ENCODE peak calls at places on chromosomes 16 and 17, in ten cellular contexts. M is uterus; X is CD4-positive, alpha-beta memory T cell; J is GM03348; L is RWPE1; Y is T-cell; K is NCI-H2029 treated with DMSO at 0.1 percent for 48 hours; N is stimulated activated CD8-positive, alpha-beta memory T cell treated with anti-CD3 and anti-CD28 coated beads, Interleukin-7, amount 100 ng/mL, for 1 hour; Z is amygdala; B is GM18507. P is an unnamed sample.

GRCh38 chr17:76137026-76137350 is 4.1 kb downstream of the FOXJ1 start:
- DNase-seq in M (no peak), X (no peak), J (no peak), L (no peak), Y (no peak), K (no peak), N (no peak), Z (no peak), B (no peak), P (no peak)

GRCh38 chr16:84459517-84459894 is 45.0 kb downstream of the MEAK7 start:
- DNase-seq in M (no peak), X (no peak), J (no peak), L (no peak), Y (no peak), K (no peak), N (no peak), Z (no peak), B (no peak), P (no peak)

GRCh38 chr17:17067277-17067676 is 25.0 kb downstream of the MPRIP start:
- DNase-seq in M (no peak), X (no peak), J (peak), L (no peak), Y (no peak), K (no peak), N (no peak), Z (no peak), B (no peak), P (peak)

GRCh38 chr16:24138024-24138423 is 118.1 kb upstream of the CACNG3 start:
- DNase-seq in M (no peak), X (no peak), J (no peak), L (no peak), Y (no peak), K (no peak), N (no peak), Z (no peak), B (no peak), P (no peak)

GRCh38 chr17:31598388-31598760 is 206.9 kb downstream of the RAB11FIP4 start:
- DNase-seq in M (no peak), X (no peak), J (no peak), L (no peak), Y (no peak), K (no peak), N (no peak), Z (no peak), B (no peak), P (no peak)

GRCh38 chr17:55410722-55411462 is 10.7 kb downstream of the MMD start:
- DNase-seq in M (no peak), X (no peak), J (no peak), L (no peak), Y (no peak), K (peak), N (no peak), Z (no peak), B (no peak), P (no peak)

GRCh38 chr17:49748791-49749190 is 15.1 kb downstream of the FAM117A start:
- DNase-seq in M (no peak), X (peak), J (no peak), L (no peak), Y (peak), K (no peak), N (no peak), Z (no peak), B (peak), P (no peak)

GRCh38 chr17:80146121-80147034 is 550 bp downstream of the EIF4A3 start:
- DNase-seq in M (no peak), X (no peak), J (peak), L (no peak), Y (no peak), K (peak), N (no peak), Z (no peak), B (no peak), P (no peak)

GRCh38 chr17:79066963-79067362 is 7.7 kb upstream of the ENGASE start:
- DNase-seq in M (no peak), X (no peak), J (no peak), L (no peak), Y (no peak), K (no peak), N (no peak), Z (no peak), B (no peak), P (no peak)

GRCh38 chr16:8694795-8695194 is 20.4 kb downstream of the ABAT start:
- DNase-seq in M (no peak), X (no peak), J (no peak), L (no peak), Y (no peak), K (no peak), N (no peak), Z (no peak), B (no peak), P (no peak)

GRCh38 chr16:69329369-69330285 is 761 bp downstream of the PDF start:
- DNase-seq in M (peak), X (peak), J (peak), L (no peak), Y (peak), K (no peak), N (no peak), Z (no peak), B (peak), P (no peak)

GRCh38 chr17:14301761-14302401 is 1.0 kb downstream of the HS3ST3B1 start:
- DNase-seq in M (peak), X (peak), J (peak), L (no peak), Y (peak), K (no peak), N (no peak), Z (no peak), B (no peak), P (peak)

GRCh38 chr17:81258292-81258691 is 19.2 kb downstream of the NDUFAF8 start:
- DNase-seq in M (no peak), X (no peak), J (no peak), L (no peak), Y (no peak), K (no peak), N (no peak), Z (no peak), B (no peak), P (no peak)

GRCh38 chr16:55232822-55233221 is 91.2 kb upstream of the IRX6 start:
- DNase-seq in M (no peak), X (no peak), J (no peak), L (no peak), Y (no peak), K (no peak), N (no peak), Z (no peak), B (no peak), P (no peak)

GRCh38 chr17:7887038-7887481 is 1.5 kb upstream of the CHD3 start:
- DNase-seq in M (no peak), X (no peak), J (no peak), L (no peak), Y (no peak), K (peak), N (no peak), Z (no peak), B (no peak), P (no peak)

GRCh38 chr17:2952174-2952845 is 111.1 kb downstream of the OR1D5 start:
- DNase-seq in M (no peak), X (no peak), J (no peak), L (no peak), Y (no peak), K (no peak), N (no peak), Z (no peak), B (no peak), P (no peak)

GRCh38 chr16:82638095-82638798 is 11.5 kb downstream of the CDH13 start:
- DNase-seq in M (no peak), X (no peak), J (peak), L (peak), Y (no peak), K (no peak), N (no peak), Z (no peak), B (no peak), P (peak)

GRCh38 chr16:88515405-88515804 is 54.8 kb upstream of the ZC3H18 start:
- DNase-seq in M (no peak), X (no peak), J (no peak), L (no peak), Y (no peak), K (no peak), N (no peak), Z (no peak), B (no peak), P (no peak)

GRCh38 chr16:82157836-82158235 is 12.2 kb downstream of the MPHOSPH6 start:
- DNase-seq in M (no peak), X (no peak), J (peak), L (no peak), Y (no peak), K (no peak), N (no peak), Z (no peak), B (no peak), P (no peak)

GRCh38 chr17:75830168-75831031 is 13.8 kb downstream of the UNC13D start:
- DNase-seq in M (no peak), X (no peak), J (peak), L (no peak), Y (no peak), K (no peak), N (no peak), Z (no peak), B (no peak), P (no peak)

GRCh38 chr17:59427425-59427921 is 96.0 kb downstream of the YPEL2 start:
- DNase-seq in M (no peak), X (no peak), J (peak), L (no peak), Y (no peak), K (no peak), N (no peak), Z (peak), B (no peak), P (peak)

GRCh38 chr16:82627811-82628339 is 1.1 kb downstream of the CDH13 start:
- DNase-seq in M (peak), X (no peak), J (peak), L (peak), Y (no peak), K (no peak), N (no peak), Z (no peak), B (no peak), P (peak)

GRCh38 chr16:88914750-88915368 is 48.4 kb upstream of the PABPN1L start:
- DNase-seq in M (no peak), X (no peak), J (peak), L (no peak), Y (no peak), K (no peak), N (no peak), Z (no peak), B (no peak), P (peak)

GRCh38 chr16:1698680-1699079 is 7.3 kb upstream of the MAPK8IP3 start:
- DNase-seq in M (no peak), X (no peak), J (no peak), L (no peak), Y (no peak), K (no peak), N (no peak), Z (no peak), B (no peak), P (no peak)

P was measured in HFFc6.